ENCODE peak calls at places on chromosome 7, in eight cellular contexts. J is KBM-7; Z is HCT116; B is tibial artery; R is activated T-helper 1 cell treated with anti-CD3 and anti-CD28 coated beads, Interleukin-12 subunit alpha, Interleukin-12 subunit beta, Interleukin-2, Interleukin-4 antibody, amounts not matched to agents 30 ng/mL and 10 ng/mL and 1 ng/mL, durations not matched to agents 14 hours and 24 hours and 36 hours; U is neural progenitor cell; T is A549; D is mesenchymal stem cell. V is an unnamed sample.

GRCh38 chr7:131859162-131859821 is 302.9 kb upstream of the PODXL start:
- DNase-seq in B (peak; percentile 69), U (peak; percentile 75), J (peak; percentile 71), D (peak; percentile 62), Z (peak; percentile 43), T (peak; percentile 87), R (peak; percentile 3), V (peak; percentile 79)

GRCh38 chr7:142313528-142313927 is 55.7 kb upstream of the PRSS58 start:
- DNase-seq in D (no peak), B (no peak), U (no peak), R (no peak), T (no peak), J (no peak), Z (no peak), V (no peak)

GRCh38 chr7:128889121-128889520 is 21.4 kb downstream of the KCP start:
- DNase-seq in U (no peak), J (no peak), D (no peak), B (no peak), T (no peak), R (no peak), Z (no peak), V (no peak)

GRCh38 chr7:138904122-138904435 is 77.1 kb downstream of the KIAA1549 start:
- DNase-seq in R (no peak), D (no peak), B (no peak), J (no peak), U (no peak), Z (no peak), T (no peak), V (no peak)

GRCh38 chr7:55533050-55533728 is 39.1 kb downstream of the VOPP1 start:
- DNase-seq in D (peak; percentile 82), Z (no peak), U (no peak), B (no peak), J (peak; percentile 85), T (no peak), R (peak; percentile 85), V (no peak)

GRCh38 chr7:77866791-77867190 is 68.2 kb downstream of the PHTF2 start:
- DNase-seq in Z (no peak), U (no peak), R (no peak), T (peak; percentile 25), B (no peak), J (no peak), D (peak; percentile 81), V (no peak)

GRCh38 chr7:148941598-148942280 is 57.6 kb upstream of the EZH2 start:
- DNase-seq in Z (peak; percentile 75), B (peak; percentile 73), R (peak; percentile 44), U (peak; percentile 79), T (peak; percentile 66), D (peak; percentile 86), J (peak; percentile 93), V (peak; percentile 79)

GRCh38 chr7:24119852-24120251 is 164.1 kb upstream of the NPY start:
- DNase-seq in D (no peak), U (no peak), T (no peak), Z (no peak), R (no peak), B (no peak), J (no peak), V (no peak)

GRCh38 chr7:155660059-155660757 is 15.7 kb downstream of the RBM33 start:
- DNase-seq in J (no peak), B (no peak), R (no peak), T (no peak), Z (no peak), U (no peak), D (peak; percentile 67), V (no peak)

GRCh38 chr7:66571568-66571967 is 57.1 kb upstream of the KCTD7 start:
- DNase-seq in R (no peak), B (no peak), D (no peak), T (no peak), Z (no peak), U (no peak), J (no peak), V (no peak)

GRCh38 chr7:117092801-117093200 is 139.5 kb downstream of the ST7 start:
- DNase-seq in U (no peak), D (no peak), T (no peak), J (no peak), Z (no peak), B (no peak), R (no peak), V (no peak)

GRCh38 chr7:96282835-96283234 is 39.1 kb downstream of the SLC25A13 start:
- DNase-seq in T (no peak), B (no peak), Z (no peak), R (no peak), U (no peak), J (no peak), D (no peak), V (no peak)

GRCh38 chr7:5526190-5527037 is 102.8 kb upstream of the TNRC18 start:
- DNase-seq in R (no peak), J (peak; percentile 72), T (no peak), U (peak; percentile 50), D (peak; percentile 38), B (no peak), Z (no peak), V (peak; percentile 72)

GRCh38 chr7:2860627-2861133 is 16.6 kb upstream of the GNA12 start:
- DNase-seq in U (peak; percentile 57), R (no peak), B (no peak), J (no peak), T (no peak), Z (no peak), D (no peak), V (peak; percentile 93)

GRCh38 chr7:133804127-133804526 is 323.0 kb upstream of the LRGUK start:
- DNase-seq in Z (no peak), J (no peak), R (no peak), B (no peak), T (no peak), U (no peak), D (no peak), V (no peak)

GRCh38 chr7:17651926-17652385 is 288.3 kb downstream of the SNX13 start:
- DNase-seq in R (no peak), B (no peak), J (no peak), D (peak; percentile 78), U (no peak), Z (no peak), T (no peak), V (no peak)

GRCh38 chr7:79149831-79150230 is 303.6 kb downstream of the MAGI2 start:
- DNase-seq in R (no peak), U (no peak), T (no peak), J (no peak), B (no peak), Z (no peak), D (no peak), V (no peak)

GRCh38 chr7:2931034-2931415 is 86.9 kb upstream of the GNA12 start:
- DNase-seq in U (no peak), B (peak; percentile 43), T (no peak), J (no peak), D (no peak), Z (no peak), R (no peak), V (no peak)

GRCh38 chr7:123070702-123071286 is 75.3 kb upstream of the TAS2R16 start:
- DNase-seq in B (no peak), Z (peak; percentile 32), D (peak; percentile 29), R (no peak), U (peak; percentile 38), T (peak; percentile 3), J (peak; percentile 14), V (peak; percentile 18)

GRCh38 chr7:47008461-47008860 is 573.5 kb downstream of the TNS3 start:
- DNase-seq in J (no peak), T (no peak), D (no peak), R (no peak), U (no peak), B (no peak), Z (no peak), V (no peak)

GRCh38 chr7:26291699-26292538 is at the start of gene SNX10:
- DNase-seq in Z (peak; percentile 42), B (no peak), T (peak; percentile 50), U (peak; percentile 88), R (peak; percentile 63), J (peak; percentile 77), D (peak; percentile 22), V (peak; percentile 92)

GRCh38 chr7:139895141-139895829 is 66.2 kb downstream of the TBXAS1 start:
- DNase-seq in D (peak; percentile 29), J (no peak), R (no peak), U (no peak), T (no peak), Z (no peak), B (no peak), V (no peak)

GRCh38 chr7:33716581-33717477 is 188.5 kb upstream of the BMPER start:
- DNase-seq in D (peak; percentile 52), B (no peak), R (no peak), J (peak; percentile 18), U (peak; percentile 55), T (peak; percentile 14), Z (peak; percentile 54), V (peak; percentile 51)